ENCODE peak calls at places on chromosomes 3 and 15, in eight cellular contexts. D, M, B, V, O, G, Z and J are unnamed samples. For H3K4me1, the result is how much of the 10 kb centered on the place peaks cover.

GRCh38 chr15:93467327-93467726 is 378.3 kb upstream of the RGMA start:
- DNase-seq in D (no peak), M (no peak), B (no peak), V (peak), O (no peak), G (no peak), Z (peak), J (no peak)

GRCh38 chr15:63370764-63371163 is 10.9 kb downstream of the CA12 start:
- DNase-seq in D (no peak), M (no peak), B (no peak), V (no peak), O (no peak), G (no peak), Z (no peak), J (no peak)

GRCh38 chr3:25567390-25567789 is 97.3 kb downstream of the TOP2B start:
- DNase-seq in D (no peak), M (no peak), B (no peak), V (no peak), O (no peak), G (no peak), Z (peak), J (no peak)

GRCh38 chr15:100501095-100501494 is 27.7 kb downstream of the CERS3 start:
- DNase-seq in D (no peak), M (no peak), B (no peak), V (no peak), O (no peak), G (no peak), Z (no peak), J (no peak)

GRCh38 chr3:52090620-52091468 is 34.5 kb upstream of the DUSP7 start:
- DNase-seq in D (no peak), M (no peak), B (no peak), V (no peak), O (no peak), G (peak), Z (peak), J (no peak)

GRCh38 chr3:129908417-129908816 is 14.9 kb upstream of the TMCC1 start:
- DNase-seq in D (no peak), M (no peak), B (no peak), V (no peak), O (no peak), G (no peak), Z (peak), J (no peak)

GRCh38 chr15:74957301-74958035 is 896 bp upstream of the RPP25 start:
- DNase-seq in D (no peak), M (peak), B (no peak), V (peak), O (peak), G (peak), Z (no peak), J (no peak)

GRCh38 chr15:77024273-77025065 is 29.5 kb downstream of the PSTPIP1 start:
- DNase-seq in D (peak), M (peak), B (no peak), V (peak), O (peak), G (peak), Z (peak), J (no peak)

GRCh38 chr3:126170073-126170916 is 10.1 kb downstream of the ALDH1L1 start:
- DNase-seq in D (peak), M (no peak), B (no peak), V (no peak), O (no peak), G (no peak), Z (no peak), J (no peak)

GRCh38 chr3:194296448-194296831 is 54.7 kb downstream of the CPN2 start:
- DNase-seq in D (peak), M (peak), B (no peak), V (no peak), O (peak), G (peak), Z (peak), J (no peak)

GRCh38 chr3:4332991-4333390 is 29.8 kb downstream of the SETMAR start:
- DNase-seq in D (no peak), M (no peak), B (no peak), V (no peak), O (no peak), G (no peak), Z (no peak), J (no peak)

GRCh38 chr3:52030725-52031330 is 25.5 kb downstream of the DUSP7 start:
- DNase-seq in D (no peak), M (no peak), B (no peak), V (no peak), O (no peak), G (no peak), Z (no peak), J (no peak)

GRCh38 chr3:171225698-171226097 is 199.2 kb upstream of the SLC2A2 start:
- DNase-seq in D (no peak), M (no peak), B (no peak), V (no peak), O (no peak), G (no peak), Z (peak), J (no peak)

GRCh38 chr3:61894988-61895935 is 333.9 kb downstream of the PTPRG start:
- DNase-seq in D (peak), M (peak), B (no peak), V (peak), O (peak), G (no peak), Z (peak), J (no peak)

GRCh38 chr3:71537211-71537611 is 46.3 kb downstream of the FOXP1 start:
- DNase-seq in D (peak), M (peak), B (no peak), V (no peak), O (no peak), G (no peak), Z (peak), J (no peak)

GRCh38 chr3:13064469-13064868 is 8.8 kb downstream of the IQSEC1 start:
- DNase-seq in D (no peak), M (no peak), B (no peak), V (no peak), O (no peak), G (no peak), Z (no peak), J (no peak)

GRCh38 chr3:171183042-171183441 is 156.5 kb upstream of the SLC2A2 start:
- DNase-seq in D (no peak), M (peak), B (no peak), V (peak), O (no peak), G (no peak), Z (peak), J (no peak)

GRCh38 chr15:70584838-70585706 is 178.3 kb downstream of the UACA start:
- DNase-seq in D (no peak), M (peak), B (no peak), V (no peak), O (peak), G (peak), Z (peak), J (no peak)

GRCh38 chr3:179591313-179591712 is 13.1 kb downstream of the MRPL47 start:
- DNase-seq in D (no peak), M (no peak), B (no peak), V (no peak), O (no peak), G (no peak), Z (no peak), J (no peak)

GRCh38 chr3:171113716-171114115 is 87.2 kb upstream of the SLC2A2 start:
- DNase-seq in D (no peak), M (no peak), B (no peak), V (no peak), O (no peak), G (peak), Z (no peak), J (no peak)

GRCh38 chr3:141498592-141499223 is 11.9 kb downstream of the RASA2 start:
- DNase-seq in D (peak), M (no peak), B (no peak), V (peak), O (no peak), G (no peak), Z (no peak), J (peak)

GRCh38 chr15:68808770-68809169 is 11.9 kb downstream of the ANP32A start:
- DNase-seq in D (no peak), M (no peak), B (no peak), V (no peak), O (no peak), G (no peak), Z (no peak), J (no peak)

GRCh38 chr3:20658491-20658890 is 472.5 kb upstream of the SGO1 start:
- DNase-seq in D (no peak), M (no peak), B (no peak), V (no peak), O (no peak), G (no peak), Z (peak), J (no peak)

GRCh38 chr3:37511357-37511970 is 337.1 kb upstream of the LRRFIP2 start:
- DNase-seq in D (peak), M (no peak), B (no peak), V (no peak), O (no peak), G (no peak), Z (no peak), J (no peak)

GRCh38 chr3:153023896-153024295 is 138.1 kb upstream of the RAP2B start:
- DNase-seq in D (no peak), M (no peak), B (no peak), V (no peak), O (no peak), G (no peak), Z (no peak), J (no peak)

GRCh38 chr3:150149651-150150051 is 179.0 kb upstream of the PFN2 start:
- DNase-seq in D (no peak), M (no peak), B (peak), V (no peak), O (no peak), G (no peak), Z (peak), J (no peak)

GRCh38 chr3:19065027-19065426 is 83.3 kb upstream of the KCNH8 start:
- DNase-seq in D (no peak), M (no peak), B (no peak), V (no peak), O (peak), G (peak), Z (no peak), J (no peak)

GRCh38 chr3:154730221-154730620 is 300.2 kb upstream of the GPR149 start:
- DNase-seq in D (no peak), M (no peak), B (no peak), V (no peak), O (no peak), G (no peak), Z (no peak), J (no peak)

GRCh38 chr3:78976200-78976599 is 791.6 kb downstream of the ROBO1 start:
- DNase-seq in D (no peak), M (no peak), B (no peak), V (no peak), O (no peak), G (no peak), Z (no peak), J (no peak)
- H3K4me1 ChIP-seq in D (under half), M (under half), B (under half), V (under half), O (under half), G (half or more), Z (under half), J (under half)

GRCh38 chr3:124486324-124486723 is 243.9 kb upstream of the UMPS start:
- DNase-seq in D (no peak), M (no peak), B (peak), V (no peak), O (peak), G (no peak), Z (no peak), J (no peak)
- TF ChIP-seq CTCF in D (no peak), M (no peak), B (no peak), V (no peak), O (peak), G (peak), Z (peak), J (no peak)

DNA sequence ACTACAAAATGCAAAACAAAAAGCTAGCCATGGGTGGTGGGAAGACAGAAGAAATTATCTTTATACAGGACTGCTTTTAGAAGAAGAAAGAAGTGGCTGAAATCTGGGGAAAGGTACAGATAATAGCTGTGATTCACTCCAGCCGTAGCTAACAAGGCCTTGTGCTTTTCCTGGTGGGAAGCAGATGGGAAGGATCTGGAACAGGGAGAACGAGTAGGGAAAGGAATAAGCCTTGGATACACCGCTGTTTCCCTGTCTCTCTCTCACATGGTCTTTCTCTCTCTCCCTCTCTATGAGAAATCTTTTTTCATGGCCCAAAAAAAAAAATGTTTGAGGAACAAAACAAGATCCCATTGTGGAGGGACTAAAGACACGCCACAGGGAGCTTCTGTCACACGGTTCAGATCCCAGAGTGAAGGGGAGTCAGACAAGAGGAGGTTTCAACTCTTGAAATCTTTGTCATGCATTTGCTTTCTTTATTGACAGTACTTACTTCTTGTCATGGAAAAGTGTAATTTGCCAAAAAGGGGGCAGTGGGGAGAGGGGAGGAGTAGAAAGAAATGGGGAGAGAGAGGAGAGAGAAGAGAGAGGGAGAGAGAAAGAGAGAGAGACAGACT is 225.3 kb downstream of the RORA start:
- DNase-seq in D (no peak), M (no peak), B (no peak), V (no peak), O (no peak), G (peak), Z (no peak), J (no peak)
- H3K27ac ChIP-seq in D (no peak), M (no peak), B (no peak), V (no peak), O (no peak), G (peak), Z (no peak), J (no peak)

GRCh38 chr3:188303286-188303799 is 149.4 kb downstream of the LPP start:
- DNase-seq in D (no peak), M (no peak), B (no peak), V (no peak), O (no peak), G (no peak), Z (no peak), J (no peak)
- H3K4me1 ChIP-seq in D (under half), M (under half), B (half or more), V (under half), O (under half), G (under half), Z (under half), J (under half)

GRCh38 chr3:72675243-72675642 is 173.0 kb downstream of the SHQ1 start:
- DNase-seq in D (no peak), M (no peak), B (no peak), V (no peak), O (no peak), G (no peak), Z (no peak), J (no peak)

GRCh38 chr3:72678892-72679291 is 169.4 kb downstream of the SHQ1 start:
- DNase-seq in D (peak), M (no peak), B (no peak), V (no peak), O (no peak), G (no peak), Z (peak), J (no peak)

GRCh38 chr3:72678380-72678779 is 169.9 kb downstream of the SHQ1 start:
- DNase-seq in D (no peak), M (no peak), B (no peak), V (no peak), O (no peak), G (no peak), Z (no peak), J (no peak)

GRCh38 chr3:72669224-72669623 is 179.0 kb downstream of the SHQ1 start:
- DNase-seq in D (no peak), M (no peak), B (no peak), V (no peak), O (no peak), G (no peak), Z (no peak), J (no peak)

GRCh38 chr3:72673011-72673771 is 175.1 kb downstream of the SHQ1 start:
- DNase-seq in D (no peak), M (no peak), B (no peak), V (no peak), O (no peak), G (no peak), Z (no peak), J (no peak)
- TF ChIP-seq CTCF in D (no peak), M (no peak), B (no peak), V (no peak), O (no peak), G (no peak), Z (no peak), J (no peak)

GRCh38 chr3:184016169-184016570 is 1.5 kb downstream of the ABCC5 start:
- DNase-seq in D (no peak), M (no peak), B (no peak), V (no peak), O (peak), G (no peak), Z (no peak), J (no peak)

GRCh38 chr3:184016820-184017671 is 638 bp downstream of the ABCC5 start:
- DNase-seq in D (no peak), M (peak), B (no peak), V (peak), O (peak), G (peak), Z (peak), J (no peak)

GRCh38 chr3:184018424-184018973 is 815 bp upstream of the ABCC5 start:
- DNase-seq in D (no peak), M (no peak), B (no peak), V (no peak), O (no peak), G (no peak), Z (no peak), J (no peak)

GRCh38 chr3:184015381-184016019 is 2.2 kb downstream of the ABCC5 start:
- DNase-seq in D (no peak), M (no peak), B (no peak), V (no peak), O (peak), G (no peak), Z (no peak), J (no peak)

DNA sequence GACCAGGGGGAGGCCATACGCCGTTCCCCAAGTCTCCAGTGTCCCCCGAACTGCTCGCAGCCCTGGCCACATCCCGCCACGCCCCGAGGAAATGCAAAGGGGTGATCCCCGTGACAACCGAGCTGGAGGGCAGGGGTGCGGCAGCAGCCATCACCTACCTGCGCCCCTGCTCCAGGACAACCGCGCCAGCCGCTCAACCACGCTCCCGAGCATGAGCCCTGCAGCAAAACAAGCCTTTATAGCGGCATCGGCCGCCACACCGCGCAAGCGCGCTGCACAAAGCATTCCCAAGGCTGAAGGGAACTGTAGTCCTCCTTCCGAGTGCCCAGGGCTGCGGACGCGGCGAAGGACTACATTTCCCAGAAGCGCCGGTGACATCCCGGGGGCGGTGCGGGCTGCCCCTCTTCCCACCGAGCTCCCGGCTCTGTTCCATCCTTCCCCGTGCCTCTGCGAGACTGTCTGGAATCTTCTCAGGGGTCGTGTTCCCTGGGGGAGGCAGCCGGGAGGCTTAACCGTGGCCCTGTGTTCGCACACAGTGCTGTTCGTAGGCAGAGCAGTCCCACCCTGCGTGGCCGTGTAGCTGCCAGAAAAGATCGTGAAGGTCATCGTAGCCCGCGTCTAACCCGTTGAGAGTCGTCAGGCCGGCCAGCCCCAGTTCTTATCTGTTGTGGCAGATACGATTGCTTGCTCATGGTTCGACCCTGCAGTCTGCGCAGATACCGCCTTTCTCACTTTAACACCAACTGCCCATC is at the start of gene ABCC5:
- DNase-seq in D (peak), M (peak), B (peak), V (peak), O (peak), G (peak), Z (peak), J (peak)
- H3K27ac ChIP-seq in D (peak), M (peak), B (peak), V (peak), O (peak), G (no peak), Z (peak), J (peak)

DNA sequence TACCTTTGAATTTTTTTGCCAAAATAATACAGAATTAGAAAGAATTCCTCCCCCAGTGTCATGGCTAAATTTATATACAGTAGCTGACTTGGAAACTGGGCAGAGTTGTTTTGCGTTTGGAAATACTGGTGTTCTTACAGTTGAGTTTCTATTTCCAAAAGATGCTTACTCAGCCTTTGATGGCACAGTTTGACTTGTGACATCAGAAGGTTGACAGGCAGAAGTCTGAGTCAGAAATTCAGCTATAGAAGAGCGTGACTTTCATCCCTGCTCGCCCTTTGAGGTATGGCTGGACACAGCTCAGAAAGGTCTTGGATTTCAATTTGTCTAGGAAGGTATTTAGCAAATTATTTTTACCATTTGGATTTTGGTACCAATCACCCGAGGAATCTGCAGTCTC is 175.8 kb downstream of the VGLL4 start:
- DNase-seq in D (no peak), M (no peak), B (no peak), V (no peak), O (no peak), G (no peak), Z (no peak), J (no peak)
- H3K4me1 ChIP-seq in D (under half), M (under half), B (under half), V (under half), O (under half), G (under half), Z (under half), J (under half)

GRCh38 chr3:101230618-101231017 is 89.8 kb downstream of the IMPG2 start:
- DNase-seq in D (no peak), M (no peak), B (no peak), V (no peak), O (no peak), G (no peak), Z (no peak), J (no peak)

GRCh38 chr3:101235048-101235447 is 85.3 kb downstream of the IMPG2 start:
- DNase-seq in D (no peak), M (no peak), B (no peak), V (no peak), O (no peak), G (no peak), Z (no peak), J (no peak)

GRCh38 chr3:101228441-101228840 is 91.9 kb downstream of the IMPG2 start:
- DNase-seq in D (no peak), M (no peak), B (no peak), V (no peak), O (no peak), G (no peak), Z (no peak), J (no peak)

GRCh38 chr3:101224739-101225138 is 95.6 kb downstream of the IMPG2 start:
- DNase-seq in D (no peak), M (no peak), B (no peak), V (no peak), O (no peak), G (no peak), Z (no peak), J (no peak)

DNA sequence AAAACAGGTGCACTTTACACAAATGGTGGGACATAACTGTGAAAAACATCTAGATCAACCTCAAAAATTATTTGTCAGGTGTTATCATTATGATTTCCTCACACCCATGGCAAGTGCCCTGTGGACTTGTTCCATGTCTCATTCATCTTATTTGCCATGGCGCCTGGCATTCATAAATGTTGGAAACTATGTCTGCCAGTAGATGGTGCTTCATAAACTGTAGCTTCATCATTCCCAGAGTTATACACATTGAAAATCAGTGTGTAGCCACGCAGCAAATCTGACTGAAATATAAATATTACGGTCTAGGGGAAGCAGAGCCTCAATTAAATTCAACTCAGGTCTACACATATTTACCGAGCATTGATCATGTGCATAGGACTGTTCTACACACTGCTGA is 90.7 kb downstream of the IMPG2 start:
- DNase-seq in D (no peak), M (no peak), B (no peak), V (no peak), O (no peak), G (no peak), Z (no peak), J (no peak)
- TF ChIP-seq CTCF in D (no peak), M (no peak), B (no peak), V (no peak), O (peak), G (no peak), Z (no peak), J (no peak)